ENCODE peak calls at places on chromosome 2, in eight cellular contexts. L is epithelial cell of esophagus; F is H4; Y is fibroblast of pulmonary artery; B is NCI-H748 treated with DMSO at 0.1 percent for 48 hours; X is naive thymus-derived CD8-positive, alpha-beta T cell; G is left colon; N is NB4. V is an unnamed sample.
A peak's percentile ranks its signal among the peaks of the same experiment; 100 is the strongest.

GRCh38 chr2:204365778-204366177 is 179.5 kb upstream of the PARD3B start:
- DNase-seq in N (no peak), L (no peak), B (no peak), F (no peak), Y (no peak), G (no peak), X (no peak), V (no peak)

GRCh38 chr2:187552959-187553681 is 1.1 kb downstream of the TFPI start:
- DNase-seq in N (no peak), F (peak; percentile 74), B (no peak), Y (peak; percentile 85), G (no peak), X (no peak), L (peak; percentile 76), V (no peak)

GRCh38 chr2:9497017-9497416 is 22.7 kb downstream of the IAH1 start:
- DNase-seq in G (no peak), X (no peak), N (no peak), F (no peak), Y (no peak), B (no peak), L (peak; percentile 90), V (no peak)

GRCh38 chr2:225041210-225041870 is 928 bp downstream of the DOCK10 start:
- DNase-seq in N (peak; percentile 83), L (peak; percentile 32), G (peak; percentile 55), B (peak; percentile 32), X (peak; percentile 62), F (peak; percentile 14), Y (peak; percentile 52), V (peak; percentile 79)

GRCh38 chr2:121485039-121485438 is 45.6 kb upstream of the RNU4ATAC start:
- DNase-seq in Y (peak; percentile 77), X (no peak), L (peak; percentile 94), G (no peak), B (no peak), N (no peak), F (no peak), V (no peak)

GRCh38 chr2:130963849-130964793 is 127.4 kb downstream of the ARHGEF4 start:
- DNase-seq in B (peak; percentile 18), L (peak; percentile 45), N (peak; percentile 25), F (no peak), X (no peak), G (no peak), Y (peak; percentile 11), V (peak; percentile 29)

GRCh38 chr2:233436691-233437438 is 82.6 kb downstream of the DGKD start:
- DNase-seq in B (no peak), F (no peak), L (no peak), N (no peak), Y (no peak), X (no peak), G (peak; percentile 16), V (no peak)

GRCh38 chr2:205660521-205661124 is 21.7 kb upstream of the NRP2 start:
- DNase-seq in X (peak; percentile 49), B (no peak), G (no peak), N (peak; percentile 21), L (peak; percentile 91), Y (peak; percentile 84), F (peak; percentile 39), V (peak; percentile 48)

GRCh38 chr2:229164545-229165249 is 106.4 kb downstream of the PID1 start:
- DNase-seq in G (no peak), Y (peak; percentile 14), X (no peak), L (peak; percentile 33), F (no peak), N (no peak), B (no peak), V (no peak)

GRCh38 chr2:214310319-214310718 is 100.5 kb upstream of the VWC2L start:
- DNase-seq in F (peak; percentile 10), N (peak; percentile 7), Y (no peak), G (no peak), X (no peak), L (peak; percentile 42), B (no peak), V (no peak)

GRCh38 chr2:199524689-199525574 is 67.2 kb upstream of the SATB2 start:
- DNase-seq in Y (no peak), N (no peak), X (no peak), F (no peak), L (no peak), B (no peak), G (no peak), V (no peak)

GRCh38 chr2:199070550-199070949 is 387.2 kb downstream of the SATB2 start:
- DNase-seq in Y (no peak), L (no peak), B (no peak), N (no peak), G (no peak), F (no peak), X (no peak), V (no peak)

GRCh38 chr2:160970052-160970846 is 190.0 kb upstream of the TANK start:
- DNase-seq in Y (peak; percentile 93), X (no peak), L (peak; percentile 67), N (peak; percentile 47), B (peak; percentile 30), G (no peak), F (peak; percentile 92), V (no peak)

GRCh38 chr2:46979611-46980010 is 64.0 kb upstream of the MCFD2 start:
- DNase-seq in X (peak; percentile 68), N (peak; percentile 78), G (no peak), L (no peak), F (no peak), Y (no peak), B (no peak), V (peak; percentile 66)

GRCh38 chr2:159349674-159350299 is 63.3 kb upstream of the WDSUB1 start:
- DNase-seq in Y (no peak), B (no peak), X (no peak), N (no peak), G (no peak), F (no peak), L (peak; percentile 19), V (no peak)

GRCh38 chr2:174561283-174562275 is 36.0 kb downstream of the WIPF1 start:
- DNase-seq in Y (peak; percentile 77), G (peak; percentile 47), X (no peak), B (no peak), L (no peak), N (no peak), F (no peak), V (no peak)

GRCh38 chr2:206211657-206212255 is 52.1 kb downstream of the EEF1B2 start:
- DNase-seq in G (no peak), F (peak; percentile 33), X (no peak), N (no peak), L (peak; percentile 88), B (no peak), Y (peak; percentile 64), V (no peak)

GRCh38 chr2:239879423-239880084 is 145.6 kb downstream of the NDUFA10 start:
- DNase-seq in F (no peak), X (no peak), B (no peak), G (no peak), N (peak; percentile 39), Y (no peak), L (no peak), V (no peak)

GRCh38 chr2:238847841-238848565 is at the start of gene TWIST2:
- DNase-seq in G (peak; percentile 63), F (peak; percentile 82), B (no peak), X (no peak), L (peak; percentile 81), Y (peak; percentile 93), N (peak; percentile 40), V (no peak)

GRCh38 chr2:97911210-97911921 is 84.4 kb downstream of the TMEM131 start:
- DNase-seq in F (no peak), B (no peak), L (peak; percentile 27), X (no peak), Y (peak; percentile 34), G (no peak), N (peak; percentile 90), V (no peak)

GRCh38 chr2:45312275-45312674 is 298.8 kb downstream of the SRBD1 start:
- DNase-seq in L (no peak), F (no peak), B (no peak), N (no peak), Y (no peak), X (no peak), G (no peak), V (no peak)

GRCh38 chr2:241813080-241813805 is 4.2 kb downstream of the NEU4 start:
- DNase-seq in B (no peak), F (no peak), N (peak; percentile 35), Y (no peak), G (no peak), L (no peak), X (no peak), V (no peak)

GRCh38 chr2:236955675-236956618 is 129.7 kb upstream of the COPS8 start:
- DNase-seq in F (no peak), X (no peak), N (no peak), G (no peak), L (no peak), Y (no peak), B (no peak), V (no peak)

GRCh38 chr2:102041351-102041750 is 49.6 kb downstream of the IL1R2 start:
- DNase-seq in B (no peak), F (no peak), X (no peak), L (no peak), Y (peak; percentile 81), N (peak; percentile 30), G (no peak), V (no peak)

GRCh38 chr2:207983654-207984053 is 41.7 kb downstream of the PLEKHM3 start:
- DNase-seq in N (peak; percentile 28), Y (no peak), X (no peak), G (no peak), F (no peak), B (no peak), L (no peak), V (no peak)

GRCh38 chr2:190615555-190616200 is 33.2 kb upstream of the NAB1 start:
- DNase-seq in F (no peak), L (no peak), Y (no peak), B (peak; percentile 73), X (no peak), N (no peak), G (no peak), V (no peak)

V was measured in stimulated activated naive CD8-positive, alpha-beta T cell treated with anti-CD3 and anti-CD28 coated beads, Interleukin-15, Interleukin-2, amounts not matched to agents 100 U/mL and 50 U/mL, for 24 hours.